ENCODE peak calls at places on chromosome 5, in four cellular contexts. T, E, X and V are unnamed samples. For H3K9me1, the result is how much of the 10 kb centered on the place peaks cover.

GRCh38 chr5:134383980-134384697 is 12.8 kb downstream of the UBE2B start:
- DNase-seq in T (no peak), E (no peak), X (no peak), V (no peak)

GRCh38 chr5:65823820-65824445 is 101.9 kb downstream of the NLN start:
- DNase-seq in T (no peak), E (no peak), X (no peak), V (no peak)

GRCh38 chr5:81601912-81602311 is 149.0 kb downstream of the SSBP2 start:
- DNase-seq in T (peak), E (peak), X (no peak), V (no peak)

GRCh38 chr5:168611163-168611562 is 32.0 kb upstream of the PANK3 start:
- DNase-seq in T (peak), E (no peak), X (no peak), V (no peak)

GRCh38 chr5:160262151-160262550 is 32.8 kb downstream of the FABP6 start:
- DNase-seq in T (no peak), E (no peak), X (no peak), V (no peak)

GRCh38 chr5:137668574-137669093 is 67.3 kb downstream of the KLHL3 start:
- DNase-seq in T (no peak), E (no peak), X (no peak), V (no peak)

GRCh38 chr5:93120771-93121170 is 460.2 kb downstream of the NR2F1-AS1 start:
- DNase-seq in T (no peak), E (no peak), X (no peak), V (no peak)

GRCh38 chr5:122864400-122864799 is 19.0 kb downstream of the SNX24 start:
- DNase-seq in T (no peak), E (no peak), X (no peak), V (no peak)

DNA sequence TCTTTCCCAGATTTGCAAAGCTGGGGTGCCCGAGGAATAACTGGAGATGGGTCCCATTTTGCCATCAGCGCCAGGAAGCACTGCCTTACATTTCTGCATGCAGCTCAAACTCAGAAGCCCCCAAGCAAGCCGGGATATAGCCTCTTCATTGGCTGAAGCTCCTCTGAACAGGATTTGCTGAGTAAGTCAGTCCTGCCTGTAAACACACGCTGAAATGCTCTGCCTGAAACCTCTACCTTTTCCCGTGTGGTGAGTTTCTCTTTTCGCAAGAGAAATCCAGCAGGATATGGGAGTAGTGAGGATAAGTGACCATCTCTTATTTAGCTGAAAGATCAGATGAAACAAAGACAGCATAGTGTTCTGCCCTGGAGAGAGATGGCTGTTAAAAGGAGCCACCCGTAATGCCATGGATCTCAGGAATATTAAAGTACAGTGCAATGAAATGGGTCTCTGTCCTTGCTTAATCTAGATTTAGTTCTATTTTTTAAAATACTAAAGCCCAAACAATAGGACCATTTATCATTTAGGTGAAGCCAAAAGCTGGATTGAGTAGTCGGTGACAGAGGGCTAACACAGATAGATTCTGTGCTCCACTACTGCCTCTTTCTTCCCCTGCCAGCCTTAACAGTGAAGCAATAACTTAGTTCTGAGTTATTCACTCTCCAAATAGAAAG is 177.4 kb upstream of the PPP2R2B start:
- DNase-seq in T (no peak), E (no peak), X (no peak), V (no peak)
- H3K9ac ChIP-seq in T (no peak), E (no peak), X (no peak), V (no peak)

DNA sequence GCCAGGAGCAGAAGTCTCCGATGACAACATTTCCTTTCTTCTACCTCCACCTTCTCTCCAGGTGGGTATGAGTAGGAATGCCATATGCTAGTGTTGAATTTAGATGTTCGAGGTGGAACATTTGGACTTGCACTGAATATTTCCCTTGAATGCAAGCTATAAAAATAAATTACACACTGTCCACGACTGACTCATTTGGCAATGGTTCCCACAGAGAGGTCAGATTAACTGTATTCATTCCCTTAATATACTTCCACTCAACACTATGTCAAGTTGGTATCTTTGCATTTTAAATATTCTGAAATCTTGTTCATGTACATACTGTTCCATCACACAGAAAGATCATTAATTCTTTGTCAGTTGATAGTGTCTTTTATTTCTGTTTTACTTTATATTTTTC is 222.6 kb upstream of the PIK3R1 start:
- DNase-seq in T (peak), E (peak), X (no peak), V (no peak)
- H3K9me1 ChIP-seq in T (under half), E (under half), X (under half), V (under half)

GRCh38 chr5:158752656-158752973 is 347.1 kb downstream of the EBF1 start:
- DNase-seq in T (no peak), E (no peak), X (no peak), V (no peak)
- H3K9ac ChIP-seq in T (no peak), E (no peak), X (no peak), V (no peak)

GRCh38 chr5:9742848-9743247 is 112.7 kb upstream of the TAS2R1 start:
- DNase-seq in T (no peak), E (no peak), X (no peak), V (no peak)
- H3K9me1 ChIP-seq in T (under half), E (under half), X (under half), V (under half)

GRCh38 chr5:56737002-56737621 is 78.2 kb upstream of the MAP3K1 start:
- DNase-seq in T (peak), E (peak), X (no peak), V (no peak)
- H3K9ac ChIP-seq in T (no peak), E (no peak), X (no peak), V (no peak)

GRCh38 chr5:118196229-118196628 is 792.1 kb downstream of the DTWD2 start:
- DNase-seq in T (no peak), E (no peak), X (no peak), V (no peak)
- H3K9me1 ChIP-seq in T (under half), E (under half), X (under half), V (under half)

GRCh38 chr5:115452083-115452482 is 92.5 kb downstream of the FEM1C start:
- DNase-seq in T (no peak), E (no peak), X (no peak), V (no peak)
- H3K9ac ChIP-seq in T (no peak), E (no peak), X (no peak), V (no peak)